ENCODE peak calls at places on chromosomes 7 and 10, in four cellular contexts. J, Z, A and G are unnamed samples.

GRCh38 chr10:86961481-86962091 is 3.2 kb downstream of the SNCG start:
- DNase-seq in J (no peak), Z (no peak), A (peak; percentile 36), G (no peak)

GRCh38 chr10:121558246-121558645 is 40.0 kb downstream of the FGFR2 start:
- DNase-seq in Z (no peak), A (no peak), J (no peak), G (no peak)

GRCh38 chr10:6579193-6579903 is 728 bp downstream of the PRKCQ start:
- DNase-seq in Z (no peak), J (no peak), A (no peak), G (no peak)

GRCh38 chr10:53379951-53380350 is 607.4 kb upstream of the MBL2 start:
- DNase-seq in A (no peak), J (no peak), Z (no peak), G (no peak)

GRCh38 chr7:5413449-5413786 is 10.2 kb downstream of the TNRC18 start:
- DNase-seq in A (no peak), Z (no peak), J (no peak), G (no peak)

GRCh38 chr10:33214174-33214573 is 120.3 kb downstream of the NRP1 start:
- DNase-seq in Z (no peak), J (no peak), A (no peak), G (no peak)

GRCh38 chr7:111836592-111836991 is 274.3 kb upstream of the IMMP2L start:
- DNase-seq in A (no peak), J (no peak), Z (no peak), G (no peak)

GRCh38 chr10:69845574-69846251 is 44.0 kb downstream of the COL13A1 start:
- DNase-seq in A (no peak), Z (no peak), J (no peak), G (no peak)

GRCh38 chr10:87740232-87740631 is 77.8 kb downstream of the ATAD1 start:
- DNase-seq in A (no peak), Z (peak; percentile 29), J (no peak), G (no peak)

GRCh38 chr7:44220046-44220720 is 19.4 kb downstream of the YKT6 start:
- DNase-seq in Z (no peak), A (peak; percentile 38), J (no peak), G (no peak)

GRCh38 chr7:84196007-84196551 is 1.5 kb upstream of the SEMA3A start:
- DNase-seq in A (no peak), J (no peak), Z (peak; percentile 78), G (no peak)

GRCh38 chr7:18125536-18125935 is 97.9 kb upstream of the PRPS1L1 start:
- DNase-seq in J (no peak), A (no peak), Z (peak; percentile 14), G (no peak)

GRCh38 chr7:18116661-18117060 is 89.0 kb upstream of the PRPS1L1 start:
- DNase-seq in A (no peak), Z (peak; percentile 44), J (no peak), G (no peak)

GRCh38 chr7:18117482-18117881 is 89.8 kb upstream of the PRPS1L1 start:
- DNase-seq in A (no peak), Z (peak; percentile 94), J (no peak), G (no peak)

GRCh38 chr7:18123508-18124239 is 96.0 kb upstream of the PRPS1L1 start:
- DNase-seq in J (no peak), Z (no peak), A (no peak), G (no peak)

GRCh38 chr7:18119985-18120384 is 92.3 kb upstream of the PRPS1L1 start:
- DNase-seq in A (no peak), J (no peak), Z (no peak), G (no peak)
- TF ChIP-seq CTCF in A (no peak), J (peak; percentile 19), Z (peak; percentile 43), G (no peak)

DNA sequence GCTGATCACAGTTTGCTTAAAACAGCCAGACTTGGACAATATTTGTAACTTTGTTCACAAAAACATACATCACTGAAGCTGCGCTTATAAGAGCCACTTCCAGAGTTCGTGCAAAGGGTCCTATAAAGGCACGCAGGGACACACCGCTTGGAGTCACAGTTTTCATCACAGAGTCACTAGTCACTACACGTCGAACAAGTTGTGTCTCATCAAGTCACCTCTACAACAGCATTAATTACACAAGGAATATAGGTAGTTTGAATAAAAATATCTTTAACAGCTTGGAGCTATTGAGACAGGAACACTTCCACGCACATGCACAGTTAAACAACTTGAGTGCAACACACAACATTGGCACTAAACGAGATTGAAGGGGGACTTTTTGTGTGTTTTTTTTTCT is 2.3 kb downstream of the HOXA5 start:
- DNase-seq in J (no peak), A (no peak), Z (no peak), G (no peak)
- H3K4me3 ChIP-seq in J (no peak overlapping the region), A (no peak overlapping the region), Z (no peak overlapping the region), G (peak overlapping the region; percentile 75)

GRCh38 chr7:21023841-21024502 is 237.3 kb upstream of the SP8 start:
- DNase-seq in A (no peak), Z (no peak), J (no peak), G (no peak)
- TF ChIP-seq CTCF in A (no peak), Z (no peak), J (no peak), G (no peak)

GRCh38 chr7:47093254-47093798 is 488.6 kb downstream of the TNS3 start:
- DNase-seq in Z (no peak), A (no peak), J (no peak), G (no peak)

GRCh38 chr7:47095906-47096305 is 486.0 kb downstream of the TNS3 start:
- DNase-seq in Z (no peak), A (no peak), J (no peak), G (no peak)

GRCh38 chr7:47093835-47094234 is 488.1 kb downstream of the TNS3 start:
- DNase-seq in A (no peak), Z (no peak), J (no peak), G (no peak)

GRCh38 chr7:47092331-47092730 is 489.6 kb downstream of the TNS3 start:
- DNase-seq in J (no peak), A (no peak), Z (peak; percentile 27), G (no peak)

GRCh38 chr7:47094462-47094861 is 487.4 kb downstream of the TNS3 start:
- DNase-seq in Z (no peak), A (no peak), J (no peak), G (no peak)
- H3K4me3 ChIP-seq in Z (no peak overlapping the region), A (no peak overlapping the region), J (no peak overlapping the region), G (no peak overlapping the region)

GRCh38 chr10:61749271-61749670 is 86.5 kb downstream of the CABCOCO1 start:
- DNase-seq in Z (no peak), J (no peak), A (no peak), G (no peak)

GRCh38 chr10:61742812-61743211 is 80.1 kb downstream of the CABCOCO1 start:
- DNase-seq in J (no peak), A (no peak), Z (no peak), G (no peak)

GRCh38 chr10:61747341-61747740 is 84.6 kb downstream of the CABCOCO1 start:
- DNase-seq in A (no peak), J (no peak), Z (peak; percentile 18), G (no peak)

GRCh38 chr10:61744469-61744868 is 81.7 kb downstream of the CABCOCO1 start:
- DNase-seq in A (no peak), J (peak; percentile 35), Z (no peak), G (no peak)
- TF ChIP-seq CTCF in A (no peak), J (peak; percentile 47), Z (no peak), G (no peak)

DNA sequence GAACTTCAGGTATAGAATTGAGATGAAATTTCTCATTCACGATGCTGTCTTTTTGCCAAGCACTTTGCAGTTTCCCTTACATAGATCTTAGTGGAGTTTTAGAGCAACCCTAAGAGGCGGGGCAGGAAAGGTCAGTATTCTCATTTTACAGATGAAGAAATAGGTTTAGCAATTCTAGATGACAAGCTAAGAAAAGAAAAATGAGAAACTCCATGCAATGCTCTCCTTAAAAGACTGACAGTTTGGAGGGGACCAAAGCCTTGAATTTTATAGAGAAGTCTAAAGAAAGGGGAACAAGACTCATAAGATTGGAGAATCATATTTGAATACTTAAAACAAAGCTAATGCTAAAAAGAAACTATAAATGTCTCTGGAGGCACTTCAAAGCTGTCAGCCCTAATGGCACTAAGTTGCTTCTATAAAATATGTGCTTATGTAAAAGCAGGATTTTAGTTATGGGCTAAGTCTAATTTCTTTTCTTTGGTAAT is 19.6 kb downstream of the CEP55 start:
- DNase-seq in A (no peak), Z (no peak), J (no peak), G (no peak)
- H3K4me3 ChIP-seq in A (no peak overlapping the region), Z (no peak overlapping the region), J (no peak overlapping the region), G (no peak overlapping the region)

DNA sequence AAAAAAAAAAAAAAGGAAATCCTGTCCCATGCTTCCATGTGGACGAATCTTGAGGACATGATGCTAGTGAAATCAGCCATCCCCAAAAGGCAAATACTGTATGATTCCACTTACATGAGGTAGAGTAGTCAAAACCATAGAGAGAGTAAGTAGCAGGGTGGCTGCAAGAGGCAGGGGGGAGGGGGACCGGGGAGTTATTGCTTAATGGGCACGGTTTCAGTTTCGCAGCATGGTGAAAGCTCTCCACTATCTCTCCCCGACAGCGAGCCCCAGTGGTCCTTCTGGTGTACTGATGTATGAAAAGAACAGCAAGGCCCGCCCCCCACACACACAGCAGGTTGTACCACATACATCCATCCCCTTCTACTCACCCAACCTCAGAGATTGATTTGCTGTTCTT is 32.8 kb downstream of the NOD1 start:
- DNase-seq in A (no peak), Z (peak; percentile 24), J (peak; percentile 71), G (peak; percentile 49)
- TF ChIP-seq CTCF in A (no peak), Z (no peak), J (peak; percentile 65), G (no peak)

DNA sequence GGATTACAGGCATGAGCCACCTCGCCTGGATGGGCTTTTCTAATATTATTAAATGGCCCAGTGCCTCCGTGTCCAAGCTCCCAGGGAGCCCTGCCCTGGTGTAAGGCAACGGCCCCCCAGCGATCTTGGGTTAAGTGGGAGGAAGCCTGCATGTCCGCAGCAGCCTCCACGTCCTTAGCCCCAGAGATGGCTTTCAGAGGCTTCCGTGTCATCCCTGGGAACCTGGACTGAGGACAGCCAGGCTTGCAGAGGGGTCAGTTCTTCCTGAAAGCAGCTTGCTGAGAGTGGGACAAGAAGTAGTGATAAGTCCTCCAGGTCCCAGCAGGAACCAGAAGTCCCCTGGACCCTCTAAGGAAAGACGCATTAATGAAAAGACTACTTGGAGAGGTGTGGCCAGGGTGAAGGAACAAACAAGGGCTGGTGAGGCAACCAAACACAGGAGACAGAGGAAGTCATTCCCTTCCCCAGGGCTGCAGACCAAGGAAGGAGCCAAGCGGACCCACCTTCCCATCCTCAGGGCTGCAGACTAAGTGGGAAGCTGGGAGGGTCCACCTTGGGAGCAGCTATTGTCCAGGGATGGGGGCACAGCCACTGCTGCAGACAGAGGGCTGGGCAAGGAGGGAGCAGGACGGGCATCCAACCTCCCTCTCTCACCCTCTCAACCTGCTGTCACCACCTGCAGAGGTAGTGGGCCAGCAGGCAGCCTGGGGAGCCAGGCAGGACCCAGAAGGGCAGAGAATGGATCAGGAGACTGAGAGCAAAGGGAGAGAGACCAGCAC is 13.0 kb upstream of the INSIG1 start:
- DNase-seq in Z (no peak), A (no peak), J (no peak), G (no peak)
- H3K4me3 ChIP-seq in Z (no peak overlapping the region), A (no peak overlapping the region), J (no peak overlapping the region), G (no peak overlapping the region)

GRCh38 chr10:55374060-55374459 is 573.0 kb upstream of the PCDH15 start:
- DNase-seq in A (no peak), Z (no peak), J (no peak), G (no peak)
- TF ChIP-seq CTCF in A (no peak), Z (no peak), J (no peak), G (no peak)